ENCODE peak calls at places on chromosomes 11 and 22, in seven cellular contexts. Q, K, T, H, D, A and L are unnamed samples.

GRCh38 chr11:91859666-91860065 is 365.0 kb upstream of the FAT3 start:
- DNase-seq in Q (no peak), K (no peak), T (no peak), H (no peak), D (no peak), A (no peak), L (no peak)

GRCh38 chr22:21762712-21763581 is 27.4 kb upstream of the YPEL1 start:
- DNase-seq in Q (no peak), K (no peak), T (no peak), H (no peak), D (no peak), A (no peak), L (no peak)

GRCh38 chr11:44899959-44900358 is 50.7 kb downstream of the TP53I11 start:
- DNase-seq in Q (peak; percentile 78), K (peak; percentile 83), T (peak; percentile 71), H (peak; percentile 91), D (no peak), A (no peak), L (peak; percentile 25)

GRCh38 chr11:91382946-91383345 is 841.7 kb upstream of the FAT3 start:
- DNase-seq in Q (no peak), K (no peak), T (no peak), H (no peak), D (no peak), A (no peak), L (no peak)

GRCh38 chr22:22731374-22731676 is 86.9 kb downstream of the GGTLC2 start:
- DNase-seq in Q (no peak), K (no peak), T (no peak), H (no peak), D (no peak), A (no peak), L (no peak)

GRCh38 chr22:17842386-17842785 is 68.1 kb upstream of the BID start:
- DNase-seq in Q (no peak), K (no peak), T (no peak), H (no peak), D (no peak), A (no peak), L (no peak)

GRCh38 chr11:116791002-116791812 is 472 bp downstream of the APOA5 start:
- DNase-seq in Q (peak; percentile 70), K (peak; percentile 91), T (peak; percentile 55), H (peak; percentile 82), D (peak; percentile 76), A (peak; percentile 56), L (peak; percentile 81)

GRCh38 chr11:121321614-121322243 is 29.2 kb downstream of the SC5D start:
- DNase-seq in Q (peak; percentile 7), K (peak; percentile 67), T (peak; percentile 1), H (peak; percentile 79), D (peak; percentile 12), A (peak; percentile 21), L (no peak)

DNA sequence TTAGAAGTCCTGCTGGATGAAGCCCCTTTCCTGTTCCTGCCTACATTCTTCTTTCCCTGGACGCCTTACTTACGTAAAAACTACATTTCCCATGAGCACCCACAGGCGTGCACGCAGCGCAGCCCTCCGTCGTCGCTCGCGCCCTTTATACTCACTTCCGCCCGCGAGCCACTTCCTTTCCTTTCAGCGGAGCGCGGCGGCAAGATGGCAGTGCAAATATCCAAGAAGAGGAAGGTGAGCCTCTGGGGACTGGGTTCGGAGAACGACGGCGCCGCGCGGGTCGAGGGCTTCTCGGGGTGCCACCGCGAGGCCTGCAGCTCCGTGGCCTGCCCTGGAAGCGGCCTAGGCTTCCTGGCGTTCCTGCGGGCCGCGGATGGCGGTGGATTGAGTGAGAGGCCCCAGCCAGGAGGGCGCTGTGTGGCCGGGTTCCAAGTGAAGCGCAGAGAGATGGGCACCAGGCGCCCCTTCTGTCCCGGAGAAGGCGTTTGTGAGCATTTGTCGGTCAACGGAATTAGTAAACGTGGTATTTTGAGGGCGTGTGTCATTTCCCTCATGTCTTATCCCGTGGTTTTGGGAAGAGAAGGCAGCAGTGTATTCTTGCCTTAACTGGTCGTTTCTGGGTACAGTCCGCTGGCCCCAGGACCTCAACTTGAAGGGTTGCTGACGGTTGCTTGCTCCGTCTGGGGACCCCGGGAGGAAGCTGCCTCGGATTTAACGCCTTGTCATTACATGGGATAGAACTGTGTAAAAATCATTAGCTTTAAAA is at the start of gene RPS3:
- DNase-seq in Q (peak; percentile 95), K (peak; percentile 90), T (peak; percentile 91), H (peak; percentile 96), D (peak; percentile 89), A (peak; percentile 80), L (peak; percentile 85)
- H3K18ac ChIP-seq in Q (peak within 1 kb of the TSS; percentile 96), K (peak within 1 kb of the TSS; percentile 96), T (no peak within 1 kb of the TSS), H (peak within 1 kb of the TSS; percentile 97), D (peak within 1 kb of the TSS; percentile 99), A (peak within 1 kb of the TSS; percentile 94), L (peak within 1 kb of the TSS; percentile 88)

GRCh38 chr22:39469326-39469680 is 12.5 kb downstream of the MGAT3 start:
- DNase-seq in Q (no peak), K (no peak), T (no peak), H (no peak), D (no peak), A (no peak), L (no peak)

GRCh38 chr22:39468487-39469325 is 11.9 kb downstream of the MGAT3 start:
- DNase-seq in Q (no peak), K (no peak), T (no peak), H (no peak), D (no peak), A (no peak), L (no peak)

GRCh38 chr22:39469681-39470461 is 13.1 kb downstream of the MGAT3 start:
- DNase-seq in Q (no peak), K (no peak), T (no peak), H (no peak), D (no peak), A (no peak), L (no peak)

GRCh38 chr22:39466228-39467006 is 9.6 kb downstream of the MGAT3 start:
- DNase-seq in Q (no peak), K (no peak), T (no peak), H (no peak), D (no peak), A (no peak), L (peak; percentile 96)

DNA sequence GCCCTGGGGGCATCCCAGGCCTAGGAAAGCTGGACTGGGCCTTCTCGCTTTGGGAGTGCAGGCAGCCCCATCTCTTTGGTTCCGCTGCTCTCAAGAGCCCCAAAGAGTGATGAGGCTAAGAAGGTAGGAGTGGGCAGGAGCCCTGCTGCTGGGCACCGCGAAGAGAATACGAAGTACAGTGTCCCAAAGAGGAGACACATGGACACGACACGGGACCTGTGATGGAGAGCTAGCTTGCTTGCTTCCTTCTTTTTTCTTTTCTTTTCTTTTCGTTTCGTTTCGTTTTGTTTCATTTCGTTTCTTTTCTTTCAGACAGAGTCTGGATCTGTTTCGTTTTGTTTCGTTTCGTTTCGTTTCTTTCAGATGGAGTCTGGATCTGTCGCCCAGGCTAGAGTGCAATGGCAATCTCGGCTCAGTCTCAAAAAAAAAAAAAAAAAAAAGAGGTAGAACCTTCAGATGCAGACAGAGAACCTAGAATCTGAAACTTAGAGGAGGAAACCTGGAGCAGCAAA is 10.6 kb downstream of the MGAT3 start:
- DNase-seq in Q (no peak), K (no peak), T (no peak), H (no peak), D (no peak), A (no peak), L (no peak)
- H3K4me1 ChIP-seq in Q (peaks cover 38% of the 10 kb centered on the region), K (peaks cover 2% of the 10 kb centered on the region), T (peaks cover 19% of the 10 kb centered on the region), H (peaks cover 19% of the 10 kb centered on the region), D (peaks cover 33% of the 10 kb centered on the region), A (peaks cover 32% of the 10 kb centered on the region), L (peaks cover 74% of the 10 kb centered on the region)

DNA sequence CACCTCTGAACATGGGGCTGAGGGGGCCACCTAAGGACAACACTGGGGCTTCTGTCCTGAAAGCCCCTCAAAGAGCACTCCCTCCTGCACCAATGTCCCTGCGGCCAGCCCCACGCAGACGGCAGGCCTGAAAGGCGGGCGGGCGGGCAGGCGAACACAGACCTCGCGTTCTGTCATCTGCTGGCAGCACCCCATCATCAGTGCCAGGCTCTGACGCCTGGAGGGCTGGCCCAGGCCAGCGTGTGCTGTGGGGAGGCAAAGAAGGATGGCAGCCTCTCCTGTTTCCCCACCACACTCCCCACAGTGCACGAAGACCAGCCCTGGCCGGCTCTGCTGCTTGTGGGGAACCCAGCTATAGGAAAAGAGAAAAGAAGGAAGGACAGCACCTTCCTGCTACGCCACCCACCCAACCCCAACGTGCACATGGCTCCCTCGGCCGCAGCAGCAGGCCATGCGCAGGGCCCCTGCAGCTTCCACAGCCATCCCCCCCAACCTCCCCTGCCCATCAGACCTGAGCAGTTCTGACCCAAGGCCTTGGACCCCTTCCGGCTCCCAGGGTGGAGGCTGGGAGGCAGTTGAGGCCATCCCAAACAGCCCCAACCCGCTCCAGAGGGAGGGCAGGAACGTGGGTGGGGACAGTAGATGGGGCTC is 3.5 kb downstream of the SBF1 start:
- DNase-seq in Q (no peak), K (no peak), T (no peak), H (no peak), D (no peak), A (no peak), L (no peak)
- H3K18ac ChIP-seq in Q (no peak overlapping the region), K (no peak overlapping the region), T (no peak overlapping the region), H (no peak overlapping the region), D (no peak overlapping the region), A (no peak overlapping the region), L (peak overlapping the region; percentile 27)

GRCh38 chr11:1847006-1847735 is 5.7 kb upstream of the LSP1 start:
- DNase-seq in Q (no peak), K (no peak), T (no peak), H (no peak), D (no peak), A (no peak), L (no peak)
- H3K4me1 ChIP-seq in Q (peaks cover 14% of the 10 kb centered on the region), K (no peaks in the 10 kb centered on the region), T (no peaks in the 10 kb centered on the region), H (no peaks in the 10 kb centered on the region), D (no peaks in the 10 kb centered on the region), A (no peaks in the 10 kb centered on the region), L (peaks cover 5% of the 10 kb centered on the region)

GRCh38 chr11:69439127-69439526 is 42.3 kb upstream of the LINC01488 start:
- DNase-seq in Q (no peak), K (peak; percentile 81), T (no peak), H (peak; percentile 47), D (no peak), A (no peak), L (no peak)
- H3K18ac ChIP-seq in Q (peak overlapping the region; percentile 35), K (peak overlapping the region; percentile 32), T (no peak overlapping the region), H (no peak overlapping the region), D (peak overlapping the region; percentile 7), A (peak overlapping the region; percentile 84), L (no peak overlapping the region)